ENCODE peak calls at places on chromosomes 16 and 17, in four cellular contexts. W is WERI-Rb-1, Z is choroid plexus epithelial cell, R is Calu3. X is an unnamed sample.

GRCh38 chr17:78197147-78197830 is 10.1 kb downstream of the AFMID start:
- DNase-seq in W (peak), Z (peak), R (no peak), X (no peak)

GRCh38 chr16:50310308-50311133 is 44.2 kb downstream of the ADCY7 start:
- DNase-seq in W (no peak), Z (no peak), R (no peak), X (no peak)

GRCh38 chr17:32609085-32609484 is 122.3 kb downstream of the CDK5R1 start:
- DNase-seq in W (peak), Z (peak), R (peak), X (peak)

GRCh38 chr17:48478224-48479013 is 48.4 kb upstream of the SKAP1 start:
- DNase-seq in W (no peak), Z (peak), R (no peak), X (peak)

GRCh38 chr17:13385481-13385907 is 216.2 kb downstream of the HS3ST3A1 start:
- DNase-seq in W (no peak), Z (peak), R (no peak), X (peak)

GRCh38 chr16:21159281-21159951 is 942 bp downstream of the LDAF1 start:
- DNase-seq in W (peak), Z (no peak), R (peak), X (peak)

GRCh38 chr16:30889721-30890120 is 4.2 kb downstream of the BCL7C start:
- DNase-seq in W (no peak), Z (no peak), R (no peak), X (no peak)

GRCh38 chr16:56866955-56867830 is 2.2 kb downstream of the SLC12A3 start:
- DNase-seq in W (peak), Z (peak), R (peak), X (peak)

GRCh38 chr17:49964539-49965521 is 4.2 kb upstream of the DLX4 start:
- DNase-seq in W (no peak), Z (no peak), R (no peak), X (no peak)

GRCh38 chr16:89695086-89695874 is 6.2 kb downstream of the SPATA2L start:
- DNase-seq in W (no peak), Z (no peak), R (no peak), X (no peak)

GRCh38 chr17:48023408-48024148 is 14.0 kb downstream of the COPZ2 start:
- DNase-seq in W (peak), Z (no peak), R (peak), X (peak)

GRCh38 chr17:37743612-37743874 is 1.3 kb downstream of the HNF1B start:
- DNase-seq in W (no peak), Z (no peak), R (peak), X (no peak)

GRCh38 chr17:29113334-29113733 is 66.9 kb downstream of the MYO18A start:
- DNase-seq in W (peak), Z (no peak), R (no peak), X (no peak)

GRCh38 chr17:44218344-44219125 is 940 bp downstream of the UBTF start:
- DNase-seq in W (peak), Z (peak), R (peak), X (peak)

GRCh38 chr16:56814537-56815432 is 50.2 kb upstream of the SLC12A3 start:
- DNase-seq in W (no peak), Z (no peak), R (no peak), X (peak)

GRCh38 chr17:82536220-82537201 is 17.0 kb downstream of the FOXK2 start:
- DNase-seq in W (no peak), Z (peak), R (no peak), X (peak)

GRCh38 chr17:57985675-57985974 is 2.4 kb downstream of the VEZF1 start:
- DNase-seq in W (no peak), Z (peak), R (no peak), X (peak)

GRCh38 chr16:19114359-19115147 is 789 bp downstream of the ITPRIPL2 start:
- DNase-seq in W (no peak), Z (peak), R (peak), X (peak)

GRCh38 chr17:76696763-76697701 is 13.7 kb downstream of the MXRA7 start:
- DNase-seq in W (no peak), Z (no peak), R (no peak), X (peak)

GRCh38 chr16:27254262-27254811 is 14.2 kb downstream of the NSMCE1 start:
- DNase-seq in W (no peak), Z (peak), R (no peak), X (no peak)

GRCh38 chr16:57530531-57531252 is 5.7 kb downstream of the CCDC102A start:
- DNase-seq in W (peak), Z (no peak), R (no peak), X (no peak)

GRCh38 chr16:22318690-22319358 is 21.6 kb downstream of the POLR3E start:
- DNase-seq in W (peak), Z (peak), R (peak), X (peak)

GRCh38 chr16:68062910-68063393 is 22.2 kb upstream of the NFATC3 start:
- DNase-seq in W (no peak), Z (no peak), R (no peak), X (no peak)

GRCh38 chr17:48577330-48577945 is 712 bp downstream of the HOXB4 start:
- DNase-seq in W (no peak), Z (no peak), R (no peak), X (no peak)

GRCh38 chr17:75542184-75542583 is 16.7 kb downstream of the LLGL2 start:
- DNase-seq in W (peak), Z (no peak), R (no peak), X (no peak)

GRCh38 chr17:75238684-75239191 is 22.7 kb downstream of the GGA3 start:
- DNase-seq in W (peak), Z (peak), R (peak), X (peak)

GRCh38 chr17:42554250-42555121 is 1.8 kb downstream of the HSD17B1 start:
- DNase-seq in W (peak), Z (peak), R (peak), X (peak)

GRCh38 chr16:361872-362701 is 8.3 kb downstream of the MRPL28 start:
- DNase-seq in W (peak), Z (peak), R (peak), X (peak)

GRCh38 chr17:32323784-32324590 is 18.0 kb downstream of the C17orf75 start:
- DNase-seq in W (no peak), Z (peak), R (peak), X (no peak)

GRCh38 chr17:29483503-29483902 is 83.3 kb downstream of the ABHD15 start:
- DNase-seq in W (no peak), Z (no peak), R (no peak), X (no peak)

GRCh38 chr16:55701442-55702319 is 45.9 kb downstream of the SLC6A2 start:
- DNase-seq in W (peak), Z (peak), R (peak), X (peak)

GRCh38 chr16:58236231-58236690 is 38.4 kb upstream of the CSNK2A2 start:
- DNase-seq in W (peak), Z (peak), R (peak), X (peak)

GRCh38 chr17:77571562-77571981 is 386.9 kb upstream of the TNRC6C start:
- DNase-seq in W (no peak), Z (no peak), R (no peak), X (peak)

GRCh38 chr17:49556183-49556943 is 19.3 kb upstream of the NXPH3 start:
- DNase-seq in W (peak), Z (peak), R (peak), X (peak)

GRCh38 chr17:75783803-75784472 is 668 bp upstream of the UNK start:
- DNase-seq in W (peak), Z (no peak), R (no peak), X (no peak)

GRCh38 chr16:4323845-4324478 is 8.1 kb downstream of the GLIS2 start:
- DNase-seq in W (no peak), Z (peak), R (peak), X (peak)

GRCh38 chr17:61492759-61493526 is 40.7 kb downstream of the TBX4 start:
- DNase-seq in W (no peak), Z (no peak), R (no peak), X (peak)

GRCh38 chr17:50352072-50352692 is 6.3 kb downstream of the XYLT2 start:
- DNase-seq in W (no peak), Z (no peak), R (no peak), X (no peak)

GRCh38 chr17:27216836-27217235 is 77.1 kb upstream of the WSB1 start:
- DNase-seq in W (no peak), Z (no peak), R (no peak), X (no peak)

DNA sequence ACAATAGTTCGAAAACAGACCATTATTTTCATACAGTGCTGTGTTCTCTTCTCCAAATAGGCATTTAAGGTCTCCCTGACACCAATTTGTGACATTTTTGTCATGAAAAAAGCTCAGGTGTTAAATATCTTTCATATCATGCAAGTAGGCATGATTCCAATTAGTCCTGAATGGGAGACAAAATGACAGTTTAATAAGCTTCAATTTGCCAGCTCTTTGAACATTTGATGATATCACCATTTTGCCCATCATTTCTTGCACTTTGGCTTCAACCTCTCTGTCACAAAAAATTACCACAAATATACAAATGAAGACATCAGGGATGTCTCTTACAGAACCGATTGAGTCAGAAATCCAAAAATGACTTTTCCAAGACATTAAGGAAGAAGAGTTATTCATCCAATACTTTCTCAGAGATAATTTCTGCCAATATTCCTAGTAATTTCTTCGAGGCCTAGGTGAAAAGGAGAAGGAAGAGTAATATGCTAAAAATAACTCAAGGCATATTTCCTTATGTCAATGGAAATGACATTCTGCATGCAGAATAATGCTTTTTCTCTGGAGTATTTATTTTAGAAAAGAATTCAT is 298.1 kb downstream of the CEP112 start:
- DNase-seq in W (no peak), Z (no peak), R (no peak), X (no peak)
- TF ChIP-seq CTCF in W (no peak), Z (no peak), R (no peak), X (no peak)

DNA sequence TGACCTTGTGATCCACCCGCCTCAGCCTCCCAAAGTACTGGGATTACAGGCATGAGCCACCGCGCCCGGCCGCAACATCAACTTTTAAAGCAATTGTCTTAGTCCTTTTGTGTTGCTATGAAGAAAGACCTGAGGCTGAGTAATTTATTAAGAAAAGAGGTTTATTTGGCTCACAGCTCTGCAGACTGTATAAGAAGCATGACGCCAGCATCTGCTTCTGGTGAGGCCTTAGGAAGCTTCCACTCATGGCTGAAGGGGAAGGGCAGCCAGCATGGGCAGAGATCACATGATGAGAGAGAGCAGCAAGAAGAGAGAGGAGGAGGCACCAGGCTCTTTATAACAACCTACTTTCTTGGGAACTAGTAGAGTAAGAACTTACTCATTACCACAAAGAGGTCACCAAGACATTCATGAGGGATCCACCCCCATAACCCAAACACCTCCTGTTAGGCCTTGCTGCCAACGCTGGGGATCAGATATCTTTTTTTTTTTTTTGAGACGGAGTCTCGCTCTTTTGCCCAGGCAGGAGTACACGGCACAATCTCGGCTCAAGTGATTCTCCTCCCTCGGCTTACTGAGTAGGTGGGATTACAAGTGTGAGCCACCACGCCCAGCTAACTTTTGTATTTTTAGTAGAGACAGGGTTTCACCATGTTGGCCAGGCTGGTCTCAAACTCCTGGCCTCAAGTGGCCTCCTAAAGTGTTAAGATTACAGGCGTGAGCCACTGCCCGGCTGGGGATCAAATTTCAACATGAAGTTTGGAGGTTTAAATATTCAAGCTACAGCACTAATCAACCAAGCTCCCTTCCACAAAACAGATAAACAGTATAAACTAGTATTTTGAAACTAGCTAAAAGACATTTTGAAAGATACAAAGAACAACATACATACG is 21.4 kb upstream of the GPT2 start:
- DNase-seq in W (no peak), Z (no peak), R (no peak), X (no peak)
- TF ChIP-seq CTCF in W (no peak), Z (no peak), R (no peak), X (no peak)

DNA sequence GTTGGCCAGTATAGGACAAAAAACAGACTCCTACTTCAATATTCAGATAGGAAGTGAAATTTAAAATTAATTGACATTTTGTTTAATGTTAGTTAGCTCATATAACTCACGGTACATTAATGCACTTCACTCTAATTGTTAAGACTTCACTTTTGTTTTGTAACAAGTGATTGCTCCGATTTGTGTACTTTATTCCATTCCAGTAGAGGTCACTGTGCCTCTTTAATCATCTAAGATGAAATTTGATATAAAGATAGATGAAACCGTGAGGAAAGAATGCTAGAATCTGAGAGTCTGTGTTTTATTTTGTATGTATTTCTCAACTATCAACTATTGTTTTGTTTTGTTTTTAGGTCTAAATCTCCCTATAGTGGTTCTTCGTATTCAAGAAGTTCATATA is 29.0 kb downstream of the RBBP6 start:
- DNase-seq in W (no peak), Z (peak), R (no peak), X (peak)
- TF ChIP-seq CTCF in W (no peak), Z (peak), R (peak), X (peak)

GRCh38 chr17:80218391-80218790 is 1.7 kb downstream of the SGSH start:
- DNase-seq in W (no peak), Z (no peak), R (no peak), X (no peak)

GRCh38 chr17:80219013-80219776 is 938 bp downstream of the SGSH start:
- DNase-seq in W (no peak), Z (peak), R (peak), X (peak)

GRCh38 chr17:80221401-80221800 is 1.2 kb downstream of the SLC26A11 start:
- DNase-seq in W (no peak), Z (no peak), R (no peak), X (no peak)

GRCh38 chr17:80220709-80221215 is 535 bp downstream of the SLC26A11 start:
- DNase-seq in W (peak), Z (peak), R (no peak), X (peak)

DNA sequence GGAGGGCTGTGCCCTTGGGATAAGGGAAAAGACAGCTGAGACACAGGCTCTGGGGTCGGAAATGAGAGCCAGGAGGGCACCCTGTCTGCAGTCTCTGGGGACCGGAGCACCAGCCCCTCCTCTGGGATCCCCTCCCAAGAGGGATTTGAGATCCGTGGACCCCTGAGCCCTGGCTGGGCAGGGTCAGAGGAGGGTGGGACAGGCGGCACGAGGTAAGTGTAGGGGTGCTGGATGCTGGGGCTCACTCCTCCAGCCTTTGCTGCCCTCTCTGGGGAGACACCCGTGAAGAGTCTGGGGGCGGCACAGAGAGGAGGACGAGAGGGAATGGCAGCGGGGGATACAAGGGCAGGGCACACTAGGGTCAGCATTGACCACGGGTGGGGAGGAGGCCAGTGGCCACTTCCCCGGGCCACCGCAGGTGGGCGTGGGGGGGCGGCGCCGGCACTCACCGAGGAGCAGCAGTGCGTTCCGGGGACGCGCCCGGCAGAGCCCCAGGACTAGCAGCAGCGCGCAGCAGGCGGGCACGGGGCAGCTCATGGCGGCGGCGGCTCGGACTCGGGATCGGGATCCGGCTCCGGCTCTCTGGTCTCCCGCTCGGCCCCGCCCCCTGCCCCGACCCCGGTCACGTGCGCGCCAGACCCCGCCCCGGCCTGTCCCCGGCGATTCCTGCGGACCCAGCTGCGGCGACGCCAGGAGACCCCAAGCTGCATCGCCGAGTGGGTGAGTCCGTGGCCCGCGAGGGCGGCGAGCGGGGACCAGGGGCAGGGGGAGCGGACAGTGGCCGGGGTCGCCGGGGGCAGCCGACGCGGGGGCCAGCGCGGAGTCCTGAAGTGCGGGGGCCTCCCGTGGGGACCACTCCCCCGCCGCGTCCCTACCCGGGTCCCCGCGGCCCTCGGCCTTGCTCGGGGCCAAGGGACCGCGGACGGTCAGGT is at the start of the genes SGSH and SLC26A11:
- DNase-seq in W (peak), Z (peak), R (peak), X (peak)
- TF ChIP-seq CTCF in W (peak), Z (no peak), R (peak), X (no peak)

GRCh38 chr16:85172465-85173071 is 60.3 kb upstream of the CIBAR2 start:
- DNase-seq in W (peak), Z (no peak), R (peak), X (no peak)
- TF ChIP-seq CTCF in W (peak), Z (peak), R (no peak), X (no peak)

GRCh38 chr16:87058728-87059250 is 258.4 kb downstream of the C16orf95 start:
- DNase-seq in W (no peak), Z (no peak), R (no peak), X (no peak)

GRCh38 chr16:87062569-87063442 is 254.4 kb downstream of the C16orf95 start:
- DNase-seq in W (peak), Z (peak), R (peak), X (peak)

GRCh38 chr16:87061521-87061920 is 255.7 kb downstream of the C16orf95 start:
- DNase-seq in W (no peak), Z (no peak), R (no peak), X (no peak)

GRCh38 chr16:87057951-87058560 is 259.1 kb downstream of the C16orf95 start:
- DNase-seq in W (no peak), Z (no peak), R (no peak), X (no peak)

GRCh38 chr16:87060026-87060986 is 256.9 kb downstream of the C16orf95 start:
- DNase-seq in W (no peak), Z (peak), R (peak), X (peak)
- TF ChIP-seq CTCF in W (no peak), Z (peak), R (no peak), X (peak)

GRCh38 chr16:3122926-3123570 is 10.7 kb downstream of the ZNF205 start:
- DNase-seq in W (no peak), Z (no peak), R (no peak), X (no peak)

GRCh38 chr16:3127745-3128144 is 7.1 kb upstream of the ZNF213 start:
- DNase-seq in W (peak), Z (no peak), R (no peak), X (no peak)

GRCh38 chr16:3121843-3122467 is 9.6 kb downstream of the ZNF205 start:
- DNase-seq in W (no peak), Z (peak), R (no peak), X (peak)

GRCh38 chr16:3120435-3120834 is 8.0 kb downstream of the ZNF205 start:
- DNase-seq in W (no peak), Z (no peak), R (no peak), X (no peak)

GRCh38 chr16:3123986-3124886 is 10.6 kb upstream of the ZNF213 start:
- DNase-seq in W (peak), Z (peak), R (peak), X (peak)
- TF ChIP-seq CTCF in W (peak), Z (peak), R (no peak), X (peak)

X was measured in cardiac fibroblast.